ENCODE peak calls at places on chromosomes 16 and 17, in six cellular contexts. One of them, this sample, is unnamed. For H3K4me1, the result is how much of the 10 kb centered on the place peaks cover.

GRCh38 chr17:76159157-76159556 is 18.1 kb upstream of the FOXJ1 start:
- ATAC-seq in upper lobe of left lung: no peak
- ATAC-seq in HepG2: no peak
- ATAC-seq in A549: no peak
- ATAC-seq in GM12878: no peak
- ATAC-seq in K562: no peak
- ATAC-seq in this sample: no peak

GRCh38 chr16:84596161-84596560 is 21.7 kb downstream of the COTL1 start:
- ATAC-seq in GM12878: no peak
- ATAC-seq in K562: no peak
- ATAC-seq in upper lobe of left lung: no peak
- ATAC-seq in HepG2: no peak
- ATAC-seq in A549: no peak
- ATAC-seq in this sample: no peak

GRCh38 chr16:72850863-72851262 is 197.1 kb downstream of the ZFHX3 start:
- ATAC-seq in HepG2: no peak
- ATAC-seq in GM12878: no peak
- ATAC-seq in A549: no peak
- ATAC-seq in K562: no peak
- ATAC-seq in upper lobe of left lung: no peak
- ATAC-seq in this sample: peak

GRCh38 chr17:47663997-47664941 is 14.6 kb downstream of the KPNB1 start:
- ATAC-seq in A549: peak
- ATAC-seq in GM12878: peak
- ATAC-seq in upper lobe of left lung: peak
- ATAC-seq in K562: peak
- ATAC-seq in HepG2: peak
- ATAC-seq in this sample: peak

GRCh38 chr16:12341423-12341822 is 364.9 kb downstream of the SNX29 start:
- ATAC-seq in HepG2: peak
- ATAC-seq in GM12878: no peak
- ATAC-seq in A549: peak
- ATAC-seq in upper lobe of left lung: no peak
- ATAC-seq in K562: peak
- ATAC-seq in this sample: no peak

GRCh38 chr17:45868276-45868675 is 23.6 kb downstream of the SPPL2C start:
- ATAC-seq in GM12878: no peak
- ATAC-seq in A549: no peak
- ATAC-seq in upper lobe of left lung: no peak
- ATAC-seq in HepG2: no peak
- ATAC-seq in K562: no peak
- ATAC-seq in this sample: no peak

GRCh38 chr17:28513476-28513875 is 7.3 kb downstream of the FOXN1 start:
- ATAC-seq in K562: no peak
- ATAC-seq in HepG2: no peak
- ATAC-seq in upper lobe of left lung: no peak
- ATAC-seq in GM12878: no peak
- ATAC-seq in A549: no peak
- ATAC-seq in this sample: no peak

GRCh38 chr16:87723224-87723619 is 42.6 kb downstream of the KLHDC4 start:
- ATAC-seq in upper lobe of left lung: no peak
- ATAC-seq in GM12878: peak
- ATAC-seq in K562: peak
- ATAC-seq in HepG2: no peak
- ATAC-seq in A549: no peak
- ATAC-seq in this sample: peak

GRCh38 chr16:89137666-89138512 is 33.7 kb upstream of the CDH15 start:
- ATAC-seq in A549: peak
- ATAC-seq in K562: no peak
- ATAC-seq in upper lobe of left lung: no peak
- ATAC-seq in HepG2: no peak
- ATAC-seq in GM12878: no peak
- ATAC-seq in this sample: no peak

GRCh38 chr17:18319604-18320256 is 4.6 kb downstream of the SMCR8 start:
- ATAC-seq in GM12878: peak
- ATAC-seq in K562: peak
- ATAC-seq in upper lobe of left lung: no peak
- ATAC-seq in A549: peak
- ATAC-seq in HepG2: peak
- ATAC-seq in this sample: no peak

GRCh38 chr17:6506679-6507231 is 49.6 kb downstream of the PITPNM3 start:
- ATAC-seq in A549: peak
- ATAC-seq in GM12878: no peak
- ATAC-seq in HepG2: no peak
- ATAC-seq in upper lobe of left lung: no peak
- ATAC-seq in K562: no peak
- ATAC-seq in this sample: peak

GRCh38 chr17:64063766-64064224 is 43.4 kb upstream of the ICAM2 start:
- ATAC-seq in K562: peak
- ATAC-seq in GM12878: peak
- ATAC-seq in A549: peak
- ATAC-seq in HepG2: peak
- ATAC-seq in upper lobe of left lung: peak
- ATAC-seq in this sample: peak

GRCh38 chr16:68229431-68230175 is 6.3 kb downstream of the ESRP2 start:
- ATAC-seq in A549: peak
- ATAC-seq in HepG2: peak
- ATAC-seq in upper lobe of left lung: peak
- ATAC-seq in GM12878: peak
- ATAC-seq in K562: peak
- ATAC-seq in this sample: peak

GRCh38 chr17:3512512-3513171 is 36.8 kb downstream of the ASPA start:
- ATAC-seq in K562: no peak
- ATAC-seq in upper lobe of left lung: peak
- ATAC-seq in HepG2: peak
- ATAC-seq in A549: no peak
- ATAC-seq in GM12878: no peak
- ATAC-seq in this sample: peak

GRCh38 chr17:39813631-39814030 is 50.5 kb downstream of the IKZF3 start:
- ATAC-seq in K562: no peak
- ATAC-seq in A549: no peak
- ATAC-seq in upper lobe of left lung: no peak
- ATAC-seq in GM12878: no peak
- ATAC-seq in HepG2: no peak
- ATAC-seq in this sample: no peak

GRCh38 chr17:39809221-39809620 is 54.9 kb downstream of the IKZF3 start:
- ATAC-seq in K562: no peak
- ATAC-seq in A549: no peak
- ATAC-seq in HepG2: no peak
- ATAC-seq in GM12878: peak
- ATAC-seq in upper lobe of left lung: no peak
- ATAC-seq in this sample: no peak

GRCh38 chr17:39810939-39811728 is 53.0 kb downstream of the IKZF3 start:
- ATAC-seq in A549: no peak
- ATAC-seq in GM12878: no peak
- ATAC-seq in K562: no peak
- ATAC-seq in upper lobe of left lung: no peak
- ATAC-seq in HepG2: no peak
- ATAC-seq in this sample: no peak

GRCh38 chr17:39814497-39814896 is 49.6 kb downstream of the IKZF3 start:
- ATAC-seq in GM12878: no peak
- ATAC-seq in HepG2: no peak
- ATAC-seq in A549: no peak
- ATAC-seq in K562: no peak
- ATAC-seq in upper lobe of left lung: no peak
- ATAC-seq in this sample: no peak

DNA sequence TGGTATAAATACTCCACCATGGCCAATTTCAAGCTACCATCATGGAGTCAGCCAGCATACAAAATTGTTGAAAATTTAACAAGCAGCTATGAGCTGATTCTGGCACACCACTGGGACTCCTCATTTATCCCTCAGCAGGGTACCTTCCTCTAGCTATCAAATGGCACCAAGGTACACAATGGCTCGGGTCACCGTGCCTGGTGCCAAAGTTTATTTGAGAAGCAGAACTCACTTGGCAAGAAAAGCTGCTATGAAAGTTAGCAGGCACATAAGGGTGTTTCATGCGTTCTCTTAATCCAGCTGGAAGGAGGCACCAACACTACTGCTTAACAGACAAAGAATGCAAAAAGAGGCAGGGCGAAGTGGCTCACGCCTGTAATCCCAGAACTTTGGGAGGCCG is 51.6 kb downstream of the IKZF3 start:
- ATAC-seq in upper lobe of left lung: no peak
- ATAC-seq in K562: no peak
- ATAC-seq in GM12878: no peak
- ATAC-seq in HepG2: no peak
- ATAC-seq in A549: no peak
- ATAC-seq in this sample: no peak
- TF ChIP-seq EP300 in upper lobe of left lung: no peak
- TF ChIP-seq EP300 in K562: no peak
- TF ChIP-seq EP300 in GM12878: no peak
- TF ChIP-seq EP300 in HepG2: no peak
- TF ChIP-seq EP300 in A549: no peak
- TF ChIP-seq EP300 in this sample: no peak

GRCh38 chr17:77844681-77845080 is 113.8 kb upstream of the TNRC6C start:
- ATAC-seq in A549: no peak
- ATAC-seq in K562: no peak
- ATAC-seq in GM12878: no peak
- ATAC-seq in HepG2: no peak
- ATAC-seq in upper lobe of left lung: no peak
- ATAC-seq in this sample: no peak

GRCh38 chr17:77843878-77844260 is 114.6 kb upstream of the TNRC6C start:
- ATAC-seq in HepG2: no peak
- ATAC-seq in upper lobe of left lung: no peak
- ATAC-seq in GM12878: peak
- ATAC-seq in K562: no peak
- ATAC-seq in A549: no peak
- ATAC-seq in this sample: no peak

GRCh38 chr17:77846531-77847085 is 111.9 kb upstream of the TNRC6C start:
- ATAC-seq in A549: peak
- ATAC-seq in GM12878: peak
- ATAC-seq in K562: no peak
- ATAC-seq in HepG2: peak
- ATAC-seq in upper lobe of left lung: peak
- ATAC-seq in this sample: no peak

GRCh38 chr17:77847211-77848085 is 111.1 kb upstream of the TNRC6C start:
- ATAC-seq in A549: peak
- ATAC-seq in GM12878: no peak
- ATAC-seq in upper lobe of left lung: no peak
- ATAC-seq in HepG2: peak
- ATAC-seq in K562: peak
- ATAC-seq in this sample: no peak

GRCh38 chr17:77845541-77846225 is 112.8 kb upstream of the TNRC6C start:
- ATAC-seq in K562: no peak
- ATAC-seq in A549: no peak
- ATAC-seq in HepG2: peak
- ATAC-seq in GM12878: no peak
- ATAC-seq in upper lobe of left lung: no peak
- ATAC-seq in this sample: no peak
- H3K4me1 ChIP-seq in K562: under half
- H3K4me1 ChIP-seq in A549: under half
- H3K4me1 ChIP-seq in HepG2: under half
- H3K4me1 ChIP-seq in GM12878: under half
- H3K4me1 ChIP-seq in upper lobe of left lung: under half
- H3K4me1 ChIP-seq in this sample: under half

GRCh38 chr17:50634123-50634914 is at the start of gene ABCC3:
- ATAC-seq in K562: no peak
- ATAC-seq in upper lobe of left lung: peak
- ATAC-seq in HepG2: peak
- ATAC-seq in GM12878: peak
- ATAC-seq in A549: peak
- ATAC-seq in this sample: peak
- H3K4me3 ChIP-seq in K562: no peak
- H3K4me3 ChIP-seq in upper lobe of left lung: peak
- H3K4me3 ChIP-seq in HepG2: peak
- H3K4me3 ChIP-seq in GM12878: peak
- H3K4me3 ChIP-seq in A549: peak
- H3K4me3 ChIP-seq in this sample: peak

GRCh38 chr17:42804918-42805367 is 6.3 kb downstream of the CNTD1 start:
- ATAC-seq in GM12878: no peak
- ATAC-seq in A549: peak
- ATAC-seq in K562: no peak
- ATAC-seq in HepG2: peak
- ATAC-seq in upper lobe of left lung: no peak
- ATAC-seq in this sample: no peak
- TF ChIP-seq EP300 in GM12878: no peak
- TF ChIP-seq EP300 in A549: no peak
- TF ChIP-seq EP300 in K562: no peak
- TF ChIP-seq EP300 in HepG2: peak
- TF ChIP-seq EP300 in upper lobe of left lung: no peak
- TF ChIP-seq EP300 in this sample: no peak

GRCh38 chr17:1558401-1558800 is 4.2 kb downstream of the PITPNA start:
- ATAC-seq in GM12878: no peak
- ATAC-seq in upper lobe of left lung: no peak
- ATAC-seq in K562: no peak
- ATAC-seq in HepG2: no peak
- ATAC-seq in A549: no peak
- ATAC-seq in this sample: no peak
- H3K4me1 ChIP-seq in GM12878: under half
- H3K4me1 ChIP-seq in upper lobe of left lung: half or more
- H3K4me1 ChIP-seq in K562: under half
- H3K4me1 ChIP-seq in HepG2: under half
- H3K4me1 ChIP-seq in A549: under half
- H3K4me1 ChIP-seq in this sample: under half

DNA sequence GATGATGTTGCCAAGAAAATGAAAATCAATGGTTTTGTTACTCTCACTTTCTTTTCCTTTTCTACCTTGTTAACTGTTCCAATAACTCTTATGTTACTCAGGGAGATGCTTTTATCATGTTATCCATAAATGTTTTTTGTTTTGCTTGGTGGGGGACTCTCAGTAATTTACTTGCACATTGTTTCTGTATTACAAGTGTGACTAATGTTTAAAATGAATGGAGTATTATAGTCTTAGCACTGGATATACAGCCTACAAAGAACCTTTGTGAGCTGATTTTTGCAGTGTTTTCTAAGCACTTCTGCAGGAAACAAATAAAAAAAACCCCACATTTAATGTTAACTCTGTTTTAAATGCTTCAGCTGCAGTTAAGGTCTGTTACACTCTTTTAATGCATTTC is 12.1 kb downstream of the VMP1 start:
- ATAC-seq in HepG2: no peak
- ATAC-seq in GM12878: no peak
- ATAC-seq in K562: no peak
- ATAC-seq in A549: no peak
- ATAC-seq in upper lobe of left lung: no peak
- ATAC-seq in this sample: no peak
- H3K4me3 ChIP-seq in HepG2: no peak
- H3K4me3 ChIP-seq in GM12878: no peak
- H3K4me3 ChIP-seq in K562: no peak
- H3K4me3 ChIP-seq in A549: no peak
- H3K4me3 ChIP-seq in upper lobe of left lung: no peak
- H3K4me3 ChIP-seq in this sample: no peak

This sample was measured in gastroesophageal sphincter.